ENCODE peak calls at places on chromosome 2, in ten cellular contexts. Z is WERI-Rb-1, R is fibroblast of the aortic adventitia, K is stomach, N is epithelial cell of esophagus, P is astrocyte, I is left ventricle myocardium inferior, V is pancreas, E is fibroblast of lung, Q is mesendoderm. U is an unnamed sample.

GRCh38 chr2:97645112-97645699 is 656 bp upstream of the COX5B start:
- DNase-seq in Z (no peak), R (no peak), K (no peak), N (no peak), P (peak; percentile 7), I (peak; percentile 41), V (no peak), E (peak; percentile 21), Q (peak; percentile 58), U (no peak)

GRCh38 chr2:174013310-174013751 is 48.2 kb upstream of the SP3 start:
- DNase-seq in Z (no peak), R (peak; percentile 51), K (no peak), N (no peak), P (no peak), I (peak; percentile 39), V (no peak), E (no peak), Q (peak; percentile 61), U (no peak)

GRCh38 chr2:23745726-23746105 is 181.2 kb downstream of the ATAD2B start:
- DNase-seq in Z (no peak), R (peak; percentile 66), K (no peak), N (peak; percentile 59), P (peak; percentile 24), I (no peak), V (peak; percentile 33), E (peak; percentile 19), Q (no peak), U (no peak)

GRCh38 chr2:197378494-197378972 is 56.3 kb downstream of the SF3B1 start:
- DNase-seq in Z (peak; percentile 50), R (peak; percentile 64), K (peak; percentile 51), N (peak; percentile 60), P (peak; percentile 18), I (no peak), V (peak; percentile 59), E (peak; percentile 34), Q (peak; percentile 62), U (peak; percentile 72)

GRCh38 chr2:2763351-2763997 is 432.4 kb upstream of the MYT1L start:
- DNase-seq in Z (no peak), R (no peak), K (no peak), N (peak; percentile 87), P (no peak), I (no peak), V (no peak), E (no peak), Q (no peak), U (no peak)

GRCh38 chr2:133627741-133628140 is 59.5 kb upstream of the NCKAP5 start:
- DNase-seq in Z (no peak), R (no peak), K (no peak), N (no peak), P (no peak), I (no peak), V (no peak), E (no peak), Q (no peak), U (no peak)

GRCh38 chr2:218605438-218605837 is 2.3 kb upstream of the PLCD4 start:
- DNase-seq in Z (no peak), R (peak; percentile 56), K (no peak), N (no peak), P (peak; percentile 24), I (no peak), V (no peak), E (peak; percentile 47), Q (no peak), U (no peak)

GRCh38 chr2:143725425-143725824 is 596.2 kb downstream of the ARHGAP15 start:
- DNase-seq in Z (no peak), R (no peak), K (no peak), N (no peak), P (no peak), I (no peak), V (no peak), E (no peak), Q (no peak), U (no peak)

GRCh38 chr2:86038291-86039081 is 67.2 kb downstream of the POLR1A start:
- DNase-seq in Z (no peak), R (peak; percentile 73), K (peak; percentile 21), N (no peak), P (peak; percentile 92), I (no peak), V (no peak), E (peak; percentile 91), Q (no peak), U (peak; percentile 47)

GRCh38 chr2:143513081-143513480 is 383.9 kb downstream of the ARHGAP15 start:
- DNase-seq in Z (peak; percentile 20), R (peak; percentile 74), K (no peak), N (peak; percentile 43), P (peak; percentile 47), I (no peak), V (peak; percentile 16), E (peak; percentile 56), Q (peak; percentile 71), U (no peak)

GRCh38 chr2:181164699-181165098 is 184.3 kb downstream of the UBE2E3 start:
- DNase-seq in Z (no peak), R (no peak), K (no peak), N (no peak), P (no peak), I (no peak), V (no peak), E (no peak), Q (no peak), U (no peak)

DNA sequence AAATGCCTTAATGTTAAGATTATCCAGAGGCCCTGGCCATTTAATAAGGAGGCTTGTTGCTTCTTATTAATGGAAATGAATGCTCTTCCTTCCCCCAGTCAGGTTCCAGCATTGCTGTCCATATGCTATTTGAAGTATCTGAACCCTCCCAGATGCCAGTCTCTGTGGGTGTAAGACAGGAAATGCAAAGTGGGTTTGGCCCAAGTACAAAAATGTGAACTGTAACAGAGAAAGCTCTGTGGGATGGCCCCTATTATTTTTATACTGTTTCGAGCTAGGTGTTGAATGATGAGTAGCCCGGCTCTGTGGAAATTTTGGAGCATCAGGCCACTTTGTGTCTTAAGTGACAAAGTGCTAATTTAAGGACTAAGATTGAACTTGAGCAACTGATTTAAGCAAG is 141.0 kb downstream of the UXS1 start:
- DNase-seq in Z (no peak), R (peak; percentile 19), K (no peak), N (peak; percentile 59), P (peak; percentile 71), I (no peak), V (no peak), E (peak; percentile 80), Q (no peak), U (no peak)
- H3K4me3 ChIP-seq in Z (no peak overlapping the region), R (no peak overlapping the region), K (no peak overlapping the region), N (no peak overlapping the region), P (no peak overlapping the region), I (no peak overlapping the region), V (no peak overlapping the region), E (no peak overlapping the region), Q (no peak overlapping the region), U (no peak overlapping the region)

GRCh38 chr2:234291765-234292204 is 205.1 kb downstream of the ARL4C start:
- DNase-seq in Z (no peak), R (peak; percentile 85), K (no peak), N (no peak), P (peak; percentile 79), I (peak; percentile 46), V (peak; percentile 72), E (peak; percentile 78), Q (no peak), U (peak; percentile 53)

GRCh38 chr2:234290671-234291070 is 206.2 kb downstream of the ARL4C start:
- DNase-seq in Z (no peak), R (no peak), K (peak; percentile 41), N (peak; percentile 65), P (no peak), I (no peak), V (no peak), E (peak; percentile 28), Q (peak; percentile 22), U (peak; percentile 88)

GRCh38 chr2:234293973-234294372 is 202.9 kb downstream of the ARL4C start:
- DNase-seq in Z (no peak), R (no peak), K (no peak), N (no peak), P (no peak), I (no peak), V (no peak), E (no peak), Q (peak; percentile 56), U (no peak)

GRCh38 chr2:234292955-234293228 is 204.0 kb downstream of the ARL4C start:
- DNase-seq in Z (no peak), R (no peak), K (no peak), N (no peak), P (no peak), I (no peak), V (no peak), E (no peak), Q (no peak), U (no peak)

GRCh38 chr2:234292205-234292954 is 204.5 kb downstream of the ARL4C start:
- DNase-seq in Z (no peak), R (peak; percentile 68), K (no peak), N (no peak), P (peak; percentile 79), I (no peak), V (no peak), E (peak; percentile 83), Q (peak; percentile 22), U (no peak)
- H3K4me3 ChIP-seq in Z (no peak overlapping the region), R (no peak overlapping the region), K (no peak overlapping the region), N (no peak overlapping the region), P (no peak overlapping the region), I (no peak overlapping the region), V (no peak overlapping the region), E (no peak overlapping the region), Q (no peak overlapping the region), U (no peak overlapping the region)

DNA sequence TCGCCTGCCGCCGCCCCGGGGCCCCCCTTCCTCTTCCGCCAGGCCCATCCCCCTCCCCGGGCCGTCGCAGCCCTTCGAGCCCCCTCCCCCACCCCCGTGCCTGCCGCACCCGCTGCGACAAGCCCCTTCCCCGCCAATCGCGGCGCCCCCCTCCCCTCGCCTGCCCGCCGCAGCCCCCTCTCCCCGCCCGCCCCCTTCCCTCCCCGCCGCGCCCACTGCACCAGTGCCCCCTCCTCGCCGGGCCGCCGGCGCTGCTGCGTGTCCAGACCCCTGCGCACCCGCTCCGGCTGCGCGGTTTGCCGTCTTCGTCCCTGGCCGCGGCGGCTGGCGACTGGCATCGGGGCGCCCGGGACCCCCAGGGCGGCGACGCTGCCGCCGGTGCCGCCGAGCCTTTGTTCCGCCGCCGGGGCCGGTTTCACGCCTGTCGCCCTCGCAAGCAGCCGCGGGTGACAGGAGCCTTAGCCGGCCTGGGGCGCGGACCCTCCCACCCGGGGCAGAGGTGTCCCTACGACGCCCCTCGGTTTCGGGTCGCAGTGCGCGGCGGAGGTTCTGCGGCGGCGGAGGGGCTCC is 18.1 kb downstream of the GPC1 start:
- DNase-seq in Z (no peak), R (no peak), K (no peak), N (no peak), P (no peak), I (no peak), V (no peak), E (no peak), Q (no peak), U (no peak)
- H3K4me3 ChIP-seq in Z (no peak overlapping the region), R (no peak overlapping the region), K (peak overlapping the region; percentile 65), N (peak overlapping the region; percentile 34), P (no peak overlapping the region), I (peak overlapping the region; percentile 68), V (no peak overlapping the region), E (no peak overlapping the region), Q (no peak overlapping the region), U (peak overlapping the region; percentile 30)

GRCh38 chr2:127217470-127218325 is 2.4 kb downstream of the CYP27C1 start:
- DNase-seq in Z (no peak), R (no peak), K (no peak), N (peak; percentile 98), P (peak; percentile 32), I (no peak), V (no peak), E (peak; percentile 65), Q (peak; percentile 80), U (no peak)
- H3K4me3 ChIP-seq in Z (no peak overlapping the region), R (no peak overlapping the region), K (no peak overlapping the region), N (peak overlapping the region; percentile 64), P (peak overlapping the region; percentile 68), I (no peak overlapping the region), V (no peak overlapping the region), E (no peak overlapping the region), Q (no peak overlapping the region), U (no peak overlapping the region)